ENCODE peak calls at places on chromosomes 13 and 19, in six cellular contexts. B is HFF-Myc, P is dermis blood vessel endothelial cell, C is NCI-H1105, F is progenitor cell of endocrine pancreas, K is NCI-H526 treated with DMSO at 0.1 percent for 48 hours. V is an unnamed sample.

GRCh38 chr19:17475541-17476115 is 5.3 kb downstream of the SLC27A1 start:
- DNase-seq in B (no peak), P (peak; percentile 34), C (no peak), F (no peak), K (no peak), V (peak; percentile 96)

GRCh38 chr13:41075034-41075433 is 13.7 kb downstream of the WBP4 start:
- DNase-seq in B (no peak), P (peak; percentile 73), C (no peak), F (no peak), K (no peak), V (no peak)

GRCh38 chr19:1923319-1923718 is 17.7 kb upstream of the CSNK1G2 start:
- DNase-seq in B (no peak), P (no peak), C (no peak), F (no peak), K (no peak), V (no peak)

GRCh38 chr19:38250821-38251563 is 5.2 kb downstream of the PPP1R14A start:
- DNase-seq in B (no peak), P (peak; percentile 37), C (no peak), F (peak; percentile 47), K (no peak), V (no peak)

GRCh38 chr19:44754743-44755066 is 6.2 kb downstream of the BCL3 start:
- DNase-seq in B (no peak), P (no peak), C (no peak), F (no peak), K (no peak), V (no peak)

GRCh38 chr19:40390084-40390742 is at the start of gene HIPK4:
- DNase-seq in B (no peak), P (no peak), C (no peak), F (no peak), K (no peak), V (no peak)

GRCh38 chr19:54179921-54180452 is 7.0 kb upstream of the TMC4 start:
- DNase-seq in B (no peak), P (peak; percentile 87), C (peak; percentile 30), F (peak; percentile 59), K (peak; percentile 88), V (peak; percentile 52)

GRCh38 chr19:13100031-13100588 is 2.5 kb downstream of the LYL1 start:
- DNase-seq in B (no peak), P (peak; percentile 44), C (no peak), F (no peak), K (no peak), V (no peak)

GRCh38 chr19:34260771-34261173 is 6.4 kb downstream of the GARRE1 start:
- DNase-seq in B (no peak), P (no peak), C (no peak), F (no peak), K (no peak), V (no peak)

GRCh38 chr13:41700790-41701310 is 243.5 kb downstream of the RGCC start:
- DNase-seq in B (peak; percentile 63), P (peak; percentile 73), C (peak; percentile 52), F (no peak), K (no peak), V (peak; percentile 52)

GRCh38 chr19:48363500-48363809 is 285 bp downstream of the TMEM143 start:
- DNase-seq in B (no peak), P (no peak), C (no peak), F (peak; percentile 27), K (peak; percentile 36), V (no peak)

GRCh38 chr19:58499021-58499927 is 12.5 kb downstream of the SLC27A5 start:
- DNase-seq in B (peak; percentile 97), P (peak; percentile 98), C (peak; percentile 90), F (peak; percentile 99), K (peak; percentile 97), V (peak; percentile 97)

GRCh38 chr19:5259750-5260149 is 80.9 kb downstream of the PTPRS start:
- DNase-seq in B (no peak), P (no peak), C (no peak), F (no peak), K (no peak), V (no peak)

GRCh38 chr19:8452446-8453123 is 7.8 kb downstream of the HNRNPM start:
- DNase-seq in B (no peak), P (no peak), C (no peak), F (no peak), K (no peak), V (no peak)

GRCh38 chr19:37718357-37718756 is 1.2 kb downstream of the ZNF607 start:
- DNase-seq in B (no peak), P (no peak), C (no peak), F (no peak), K (no peak), V (no peak)

GRCh38 chr19:48633148-48634035 is 3.8 kb downstream of the DBP start:
- DNase-seq in B (no peak), P (no peak), C (no peak), F (no peak), K (no peak), V (no peak)

GRCh38 chr19:44113784-44114390 is 688 bp downstream of the ZNF225 start:
- DNase-seq in B (no peak), P (peak; percentile 1), C (no peak), F (no peak), K (no peak), V (no peak)